ENCODE peak calls at places on chromosomes 2 and 18, in five cellular contexts. N is heart right ventricle, A is HFFc6, V is fibroblast of villous mesenchyme, Z is A549. C is an unnamed sample.

GRCh38 chr2:66574701-66575624 is 140.0 kb downstream of the MEIS1 start:
- DNase-seq in Z (peak; percentile 79), A (peak; percentile 76), N (peak; percentile 27), V (peak; percentile 93), C (peak; percentile 87)

GRCh38 chr2:220036431-220036830 is 409.0 kb downstream of the SLC4A3 start:
- DNase-seq in N (no peak), Z (no peak), V (no peak), A (no peak), C (no peak)

GRCh38 chr2:238949710-238950345 is 101.9 kb downstream of the TWIST2 start:
- DNase-seq in N (no peak), V (no peak), A (no peak), Z (no peak), C (no peak)

GRCh38 chr18:11591957-11592356 is 17.4 kb upstream of the SLC35G4 start:
- DNase-seq in A (no peak), V (no peak), N (no peak), Z (no peak), C (no peak)

GRCh38 chr2:8477511-8478132 is 204.2 kb upstream of the ID2 start:
- DNase-seq in Z (no peak), V (no peak), N (no peak), A (no peak), C (no peak)

GRCh38 chr2:96249654-96250053 is 16.1 kb downstream of the TMEM127 start:
- DNase-seq in Z (no peak), V (peak; percentile 70), N (no peak), A (peak; percentile 72), C (no peak)

GRCh38 chr2:69950241-69950640 is 11.2 kb downstream of the ASPRV1 start:
- DNase-seq in Z (no peak), V (peak; percentile 31), N (no peak), A (no peak), C (no peak)

GRCh38 chr2:236117861-236118269 is 50.3 kb downstream of the GBX2 start:
- DNase-seq in V (peak; percentile 16), N (no peak), A (no peak), Z (no peak), C (no peak)

GRCh38 chr2:179272406-179273192 is 8.0 kb upstream of the SESTD1 start:
- DNase-seq in Z (no peak), A (peak; percentile 17), N (no peak), V (peak; percentile 50), C (no peak)

GRCh38 chr2:222433381-222434173 is 9.2 kb downstream of the SGPP2 start:
- DNase-seq in N (no peak), Z (no peak), V (no peak), A (no peak), C (no peak)

GRCh38 chr2:127076290-127076689 is 30.7 kb downstream of the BIN1 start:
- DNase-seq in Z (no peak), N (no peak), A (no peak), V (no peak), C (no peak)

GRCh38 chr2:117812443-117812842 is 2.0 kb upstream of the DDX18 start:
- DNase-seq in N (no peak), A (no peak), Z (no peak), V (no peak), C (no peak)

GRCh38 chr2:126656311-126657145 is 570 bp downstream of the GYPC start:
- DNase-seq in V (peak; percentile 53), N (peak; percentile 63), A (peak; percentile 14), Z (no peak), C (no peak)

GRCh38 chr18:1408331-1408835 is 503.7 kb downstream of the ADCYAP1 start:
- DNase-seq in N (no peak), V (peak; percentile 28), A (no peak), Z (no peak), C (no peak)

GRCh38 chr2:127128508-127128907 is 21.6 kb upstream of the BIN1 start:
- DNase-seq in Z (no peak), V (no peak), A (no peak), N (no peak), C (peak; percentile 37)

GRCh38 chr18:43129946-43130523 is 14.6 kb upstream of the RIT2 start:
- DNase-seq in A (no peak), N (no peak), Z (no peak), V (peak; percentile 3), C (no peak)

GRCh38 chr2:96091141-96091710 is 25.1 kb downstream of the ADRA2B start:
- DNase-seq in N (no peak), A (no peak), Z (no peak), V (no peak), C (no peak)

GRCh38 chr2:38763226-38763625 is 12.1 kb upstream of the SRSF7 start:
- DNase-seq in V (no peak), A (no peak), Z (no peak), N (no peak), C (no peak)

GRCh38 chr2:118539290-118539689 is 308.2 kb downstream of the EN1 start:
- DNase-seq in Z (no peak), V (peak; percentile 3), N (no peak), A (no peak), C (peak; percentile 10)

GRCh38 chr2:96885432-96886137 is 15.7 kb upstream of the SEMA4C start:
- DNase-seq in N (no peak), Z (no peak), V (no peak), A (no peak), C (no peak)

GRCh38 chr2:159290289-159290907 is 3.9 kb upstream of the WDSUB1 start:
- DNase-seq in A (peak; percentile 71), N (no peak), Z (peak; percentile 38), V (peak; percentile 88), C (peak; percentile 62)

GRCh38 chr2:99643824-99644787 is 154.3 kb upstream of the REV1 start:
- DNase-seq in N (no peak), V (no peak), A (peak; percentile 16), Z (no peak), C (no peak)

GRCh38 chr2:214497489-214497888 is 86.6 kb downstream of the VWC2L start:
- DNase-seq in A (no peak), N (no peak), Z (no peak), V (no peak), C (no peak)

GRCh38 chr2:61675204-61675603 is 137.0 kb upstream of the XPO1 start:
- DNase-seq in N (no peak), A (no peak), V (no peak), Z (no peak), C (no peak)

GRCh38 chr2:101710690-101711318 is 13.3 kb downstream of the MAP4K4 start:
- DNase-seq in A (peak; percentile 25), Z (no peak), V (peak; percentile 41), N (no peak), C (peak; percentile 16)

GRCh38 chr2:223217373-223217772 is 165.4 kb downstream of the KCNE4 start:
- DNase-seq in Z (no peak), V (no peak), A (no peak), N (no peak), C (peak; percentile 10)

GRCh38 chr2:64737547-64737946 is 83.8 kb upstream of the SERTAD2 start:
- DNase-seq in A (peak; percentile 21), Z (no peak), N (no peak), V (no peak), C (no peak)

GRCh38 chr2:231228974-231229373 is 30.5 kb downstream of the ARMC9 start:
- DNase-seq in A (no peak), Z (no peak), N (no peak), V (no peak), C (no peak)

GRCh38 chr2:144519934-144520717 is at the start of gene ZEB2:
- DNase-seq in A (peak; percentile 89), N (peak; percentile 27), Z (peak; percentile 22), V (peak; percentile 91), C (no peak)

GRCh38 chr2:1833046-1833445 is 88.7 kb upstream of the PXDN start:
- DNase-seq in V (no peak), Z (no peak), N (no peak), A (no peak), C (no peak)

GRCh38 chr2:191396794-191397193 is 151.6 kb downstream of the MYO1B start:
- DNase-seq in V (no peak), A (no peak), Z (no peak), N (no peak), C (no peak)

GRCh38 chr2:5803547-5803946 is 111.4 kb downstream of the SOX11 start:
- DNase-seq in A (no peak), V (no peak), N (no peak), Z (no peak), C (no peak)

GRCh38 chr2:218332920-218333645 is 23.6 kb upstream of the CATIP start:
- DNase-seq in V (peak; percentile 45), A (no peak), N (no peak), Z (no peak), C (no peak)

GRCh38 chr2:201707142-201707541 is 8.7 kb upstream of the MPP4 start:
- DNase-seq in V (no peak), A (no peak), Z (no peak), N (no peak), C (no peak)

GRCh38 chr2:201709049-201709448 is 10.6 kb upstream of the MPP4 start:
- DNase-seq in Z (no peak), A (no peak), V (no peak), N (no peak), C (no peak)

GRCh38 chr2:201709747-201710146 is 11.3 kb upstream of the MPP4 start:
- DNase-seq in A (no peak), N (no peak), V (no peak), Z (no peak), C (no peak)

GRCh38 chr2:201704536-201704935 is 6.1 kb upstream of the MPP4 start:
- DNase-seq in V (no peak), N (no peak), Z (no peak), A (no peak), C (no peak)

DNA sequence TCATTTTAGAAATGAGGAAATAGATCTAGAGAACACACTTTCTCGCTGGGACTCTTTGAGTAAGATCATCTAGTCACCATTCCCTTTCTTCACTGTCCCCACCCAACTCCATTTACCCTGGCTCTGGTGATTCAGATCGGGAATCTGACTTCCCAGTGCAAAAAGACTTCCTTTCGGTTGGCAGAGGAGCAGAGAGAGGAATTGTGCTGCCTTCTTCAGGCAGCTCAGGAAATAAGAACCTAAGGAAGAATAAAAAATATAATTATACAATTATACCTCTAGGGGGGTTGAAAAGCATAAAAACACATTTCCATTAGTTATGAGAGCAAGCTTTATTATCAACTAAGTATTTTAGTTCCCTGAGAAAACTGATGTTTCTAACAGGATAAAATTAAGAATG is 9.3 kb upstream of the MPP4 start:
- DNase-seq in V (peak; percentile 17), Z (no peak), A (peak; percentile 46), N (no peak), C (no peak)
- TF ChIP-seq CTCF in V (no peak), Z (peak; percentile 19), A (peak; percentile 62), N (peak; percentile 12), C (no peak)

GRCh38 chr2:113979172-113980128 is 89.6 kb downstream of the ACTR3 start:
- DNase-seq in A (no peak), V (no peak), Z (no peak), N (no peak), C (no peak)
- TF ChIP-seq CTCF in A (peak; percentile 92), V (peak; percentile 61), Z (peak; percentile 32), N (peak; percentile 50), C (peak; percentile 17)

DNA sequence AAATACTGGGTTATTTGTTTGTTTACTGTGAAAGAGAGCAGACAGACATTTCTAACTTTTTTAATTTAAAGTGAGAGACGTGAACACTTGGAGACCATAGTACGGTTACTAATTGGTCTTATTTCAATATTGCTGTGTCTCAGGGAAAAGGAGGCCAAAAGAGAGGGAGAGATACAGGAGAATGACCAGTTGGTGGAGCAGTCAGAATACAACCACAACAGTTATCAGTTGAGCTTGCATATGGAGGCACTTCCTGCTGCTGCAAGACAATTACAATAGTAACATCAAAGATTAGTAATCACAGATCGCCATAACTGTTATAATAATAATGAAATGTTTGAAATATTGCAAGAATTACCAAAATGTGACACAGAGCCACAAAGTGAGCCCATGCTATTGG is 58.2 kb downstream of the TWSG1 start:
- DNase-seq in V (no peak), A (no peak), Z (no peak), N (no peak), C (no peak)
- TF ChIP-seq CTCF in V (no peak), A (peak; percentile 27), Z (no peak), N (no peak), C (no peak)

GRCh38 chr18:24543408-24544140 is 83.1 kb downstream of the HRH4 start:
- DNase-seq in A (no peak), V (no peak), N (no peak), Z (no peak), C (no peak)
- TF ChIP-seq CTCF in A (no peak), V (no peak), N (no peak), Z (no peak), C (no peak)